ENCODE peak calls at places on chromosomes 1 and 21, in nine cellular contexts. N is ovary; V is posterior vena cava; A is activated gamma-delta T cell treated with Interleukin-2 at 50 U/mL for 16 hours; I is CD8-positive, alpha-beta T cell; F is A673; Q is DMS 273 treated with DMSO at 0.1 percent for 48 hours; J is effector memory CD4-positive, alpha-beta T cell; U is fibroblast of lung. M is an unnamed sample.

GRCh38 chr21:43921979-43922945 is 57.2 kb downstream of the AGPAT3 start:
- DNase-seq in N (peak; percentile 27), V (no peak), A (peak; percentile 76), I (peak; percentile 84), F (no peak), Q (no peak), J (no peak), U (peak; percentile 40), M (no peak)

GRCh38 chr1:179742291-179742690 is 800 bp upstream of the FAM163A start:
- DNase-seq in N (no peak), V (no peak), A (no peak), I (no peak), F (no peak), Q (no peak), J (no peak), U (no peak), M (no peak)

GRCh38 chr1:244173765-244174164 is 122.7 kb downstream of the ZBTB18 start:
- DNase-seq in N (no peak), V (no peak), A (no peak), I (no peak), F (no peak), Q (no peak), J (no peak), U (peak; percentile 63), M (no peak)

GRCh38 chr1:54806931-54807611 is 5.9 kb upstream of the TTC22 start:
- DNase-seq in N (no peak), V (peak; percentile 60), A (peak; percentile 46), I (peak; percentile 52), F (no peak), Q (no peak), J (peak; percentile 18), U (peak; percentile 43), M (peak; percentile 34)

GRCh38 chr1:165861911-165862310 is 34.5 kb downstream of the UCK2 start:
- DNase-seq in N (no peak), V (no peak), A (no peak), I (no peak), F (peak; percentile 14), Q (no peak), J (no peak), U (no peak), M (no peak)

GRCh38 chr1:226310637-226311195 is 1.8 kb upstream of the LIN9 start:
- DNase-seq in N (no peak), V (no peak), A (no peak), I (no peak), F (no peak), Q (no peak), J (no peak), U (no peak), M (no peak)

GRCh38 chr1:183165456-183165855 is 20.6 kb upstream of the LAMC2 start:
- DNase-seq in N (no peak), V (no peak), A (no peak), I (no peak), F (peak; percentile 60), Q (no peak), J (no peak), U (peak; percentile 34), M (no peak)

GRCh38 chr1:45589861-45590260 is 6.0 kb downstream of the NASP start:
- DNase-seq in N (no peak), V (no peak), A (no peak), I (no peak), F (no peak), Q (no peak), J (no peak), U (no peak), M (peak; percentile 12)

GRCh38 chr1:46449223-46450159 is 40.1 kb upstream of the DMBX1 start:
- DNase-seq in N (no peak), V (no peak), A (no peak), I (no peak), F (no peak), Q (no peak), J (no peak), U (no peak), M (no peak)

GRCh38 chr1:223403184-223403815 is 10.1 kb downstream of the CCDC185 start:
- DNase-seq in N (no peak), V (no peak), A (no peak), I (no peak), F (peak; percentile 8), Q (no peak), J (no peak), U (peak; percentile 49), M (peak; percentile 20)

GRCh38 chr21:33157303-33157702 is 72.4 kb upstream of the IFNAR2 start:
- DNase-seq in N (no peak), V (no peak), A (no peak), I (no peak), F (peak; percentile 19), Q (no peak), J (no peak), U (peak; percentile 3), M (peak; percentile 36)

GRCh38 chr1:7265771-7266371 is 480.6 kb downstream of the CAMTA1 start:
- DNase-seq in N (no peak), V (no peak), A (no peak), I (no peak), F (peak; percentile 41), Q (peak; percentile 3), J (no peak), U (peak; percentile 94), M (peak; percentile 82)

GRCh38 chr1:204637985-204638356 is 47.6 kb downstream of the LRRN2 start:
- DNase-seq in N (no peak), V (no peak), A (no peak), I (no peak), F (no peak), Q (no peak), J (no peak), U (peak; percentile 32), M (peak; percentile 76)

GRCh38 chr1:173005196-173005864 is 45.4 kb downstream of the TNFSF18 start:
- DNase-seq in N (no peak), V (no peak), A (no peak), I (no peak), F (no peak), Q (no peak), J (no peak), U (no peak), M (no peak)

GRCh38 chr1:89550995-89551394 is 26.4 kb downstream of the LRRC8B start:
- DNase-seq in N (no peak), V (no peak), A (no peak), I (no peak), F (no peak), Q (no peak), J (no peak), U (no peak), M (no peak)

GRCh38 chr1:247482747-247483146 is 24.8 kb upstream of the OR2B11 start:
- DNase-seq in N (no peak), V (no peak), A (no peak), I (no peak), F (no peak), Q (no peak), J (no peak), U (no peak), M (no peak)

GRCh38 chr21:42404534-42404933 is 832 bp downstream of the UBASH3A start:
- DNase-seq in N (no peak), V (no peak), A (no peak), I (no peak), F (no peak), Q (no peak), J (no peak), U (no peak), M (no peak)

GRCh38 chr1:9561429-9561828 is 22.2 kb downstream of the SLC25A33 start:
- DNase-seq in N (no peak), V (no peak), A (no peak), I (no peak), F (peak; percentile 97), Q (peak; percentile 87), J (no peak), U (peak; percentile 96), M (peak; percentile 95)

GRCh38 chr1:153532161-153532560 is 3.6 kb downstream of the S100A6 start:
- DNase-seq in N (no peak), V (peak; percentile 12), A (peak; percentile 46), I (peak; percentile 61), F (no peak), Q (no peak), J (peak; percentile 41), U (no peak), M (no peak)

GRCh38 chr1:244063498-244063897 is 12.4 kb downstream of the ZBTB18 start:
- DNase-seq in N (no peak), V (peak; percentile 28), A (no peak), I (no peak), F (no peak), Q (no peak), J (no peak), U (peak; percentile 21), M (no peak)

GRCh38 chr1:207032528-207033017 is at the start of gene C1orf116:
- DNase-seq in N (no peak), V (no peak), A (no peak), I (no peak), F (peak; percentile 38), Q (no peak), J (no peak), U (no peak), M (no peak)

GRCh38 chr1:164999135-164999534 is 357.4 kb downstream of the LMX1A start:
- DNase-seq in N (no peak), V (no peak), A (no peak), I (no peak), F (no peak), Q (no peak), J (no peak), U (no peak), M (no peak)

GRCh38 chr1:65965112-65965511 is 172.4 kb downstream of the PDE4B start:
- DNase-seq in N (no peak), V (no peak), A (no peak), I (no peak), F (no peak), Q (no peak), J (no peak), U (peak; percentile 5), M (peak; percentile 57)

GRCh38 chr1:153533689-153534201 is 2.0 kb downstream of the S100A6 start:
- DNase-seq in N (peak; percentile 63), V (peak; percentile 92), A (no peak), I (no peak), F (peak; percentile 83), Q (no peak), J (peak; percentile 40), U (peak; percentile 93), M (peak; percentile 93)

GRCh38 chr1:85275701-85276289 is 637 bp downstream of the BCL10 start:
- DNase-seq in N (no peak), V (no peak), A (no peak), I (no peak), F (no peak), Q (no peak), J (no peak), U (peak; percentile 17), M (no peak)

GRCh38 chr1:26552720-26553119 is 23.2 kb downstream of the RPS6KA1 start:
- DNase-seq in N (no peak), V (no peak), A (no peak), I (no peak), F (no peak), Q (no peak), J (no peak), U (no peak), M (no peak)

GRCh38 chr1:68438310-68438709 is 11.4 kb downstream of the RPE65 start:
- DNase-seq in N (no peak), V (no peak), A (no peak), I (no peak), F (no peak), Q (no peak), J (no peak), U (no peak), M (no peak)

GRCh38 chr1:223531742-223532341 is 133.7 kb downstream of the CAPN8 start:
- DNase-seq in N (no peak), V (no peak), A (no peak), I (no peak), F (peak; percentile 70), Q (peak; percentile 9), J (no peak), U (peak; percentile 24), M (peak; percentile 55)

GRCh38 chr1:171254859-171255258 is 6.6 kb downstream of the FMO1 start:
- DNase-seq in N (no peak), V (no peak), A (no peak), I (no peak), F (no peak), Q (no peak), J (no peak), U (peak; percentile 49), M (peak; percentile 30)

GRCh38 chr21:45280178-45280821 is 7.4 kb downstream of the POFUT2 start:
- DNase-seq in N (peak; percentile 7), V (peak; percentile 76), A (no peak), I (peak; percentile 34), F (no peak), Q (no peak), J (no peak), U (no peak), M (no peak)

GRCh38 chr1:32992489-32993214 is 28.0 kb upstream of the RNF19B start:
- DNase-seq in N (no peak), V (peak; percentile 97), A (no peak), I (no peak), F (peak; percentile 79), Q (no peak), J (peak; percentile 52), U (peak; percentile 99), M (peak; percentile 97)